ENCODE peak calls at places on chromosomes 2 and 18, in nine cellular contexts. X is heart right ventricle, J is WERI-Rb-1, F is nephron progenitor cell, A is MCF 10A, K is AG04450, N is WTC11, D is GM23338, Q is glutamatergic neuron. V is an unnamed sample.

GRCh38 chr2:69353360-69353759 is 33.7 kb downstream of the GFPT1 start:
- DNase-seq in A (no peak), J (no peak), K (no peak), F (no peak), D (no peak), X (no peak), Q (no peak), N (no peak), V (no peak)

GRCh38 chr2:33437297-33437696 is 39.2 kb upstream of the RASGRP3 start:
- DNase-seq in A (peak), J (no peak), Q (no peak), N (no peak), X (no peak), K (peak), F (no peak), D (no peak), V (no peak)

GRCh38 chr2:194745532-194746146 is 911.4 kb upstream of the SLC39A10 start:
- DNase-seq in D (no peak), K (no peak), X (no peak), N (no peak), A (peak), Q (no peak), J (no peak), F (no peak), V (no peak)

GRCh38 chr2:101717041-101717817 is 19.7 kb downstream of the MAP4K4 start:
- DNase-seq in A (no peak), X (no peak), F (no peak), K (no peak), Q (no peak), J (no peak), D (no peak), N (no peak), V (no peak)

GRCh38 chr2:176125215-176126054 is 2.9 kb downstream of the HOXD9 start:
- DNase-seq in D (peak), X (no peak), A (no peak), F (no peak), Q (no peak), N (no peak), K (no peak), J (no peak), V (no peak)

GRCh38 chr2:128202791-128203190 is 111.8 kb downstream of the UGGT1 start:
- DNase-seq in K (no peak), N (no peak), D (no peak), A (no peak), X (no peak), J (no peak), F (no peak), Q (no peak), V (no peak)

GRCh38 chr2:27154990-27155615 is 6.3 kb downstream of the TCF23 start:
- DNase-seq in Q (no peak), F (no peak), X (no peak), N (no peak), K (no peak), A (peak), J (no peak), D (no peak), V (no peak)

GRCh38 chr18:6370886-6371635 is 43.6 kb downstream of the L3MBTL4 start:
- DNase-seq in K (no peak), N (no peak), X (no peak), Q (no peak), A (peak), D (no peak), F (no peak), J (no peak), V (no peak)

GRCh38 chr2:217995741-217996141 is 7.1 kb downstream of the TNS1 start:
- DNase-seq in J (no peak), A (peak), Q (no peak), K (no peak), D (no peak), N (no peak), X (peak), F (no peak), V (no peak)

GRCh38 chr2:111046670-111047069 is 74.0 kb upstream of the BCL2L11 start:
- DNase-seq in Q (no peak), K (no peak), X (no peak), D (no peak), N (no peak), F (no peak), J (no peak), A (no peak), V (no peak)

GRCh38 chr2:205696541-205697441 is 14.5 kb downstream of the NRP2 start:
- DNase-seq in N (no peak), A (no peak), Q (peak), J (peak), X (no peak), F (no peak), D (peak), K (no peak), V (no peak)

GRCh38 chr18:23333827-23334226 is 119.3 kb upstream of the RIOK3 start:
- DNase-seq in Q (no peak), A (no peak), K (no peak), F (no peak), J (no peak), D (no peak), X (no peak), N (no peak), V (no peak)

GRCh38 chr2:219160186-219161017 is at the start of gene NHEJ1:
- DNase-seq in A (peak), N (peak), F (peak), X (peak), D (peak), J (peak), K (peak), Q (peak), V (peak)

GRCh38 chr18:45621068-45621511 is 5.8 kb downstream of the SLC14A2 start:
- DNase-seq in J (peak), D (peak), Q (peak), K (no peak), A (peak), F (peak), X (no peak), N (peak), V (peak)

GRCh38 chr2:29450823-29451222 is 335.6 kb downstream of the CLIP4 start:
- DNase-seq in A (no peak), J (no peak), K (no peak), Q (no peak), D (no peak), X (no peak), N (no peak), F (no peak), V (no peak)

GRCh38 chr2:232134939-232135338 is 173.4 kb downstream of the DIS3L2 start:
- DNase-seq in N (no peak), X (no peak), Q (no peak), A (peak), D (no peak), K (no peak), J (no peak), F (no peak), V (no peak)

GRCh38 chr2:232137346-232137745 is 175.8 kb downstream of the DIS3L2 start:
- DNase-seq in J (no peak), D (no peak), N (no peak), K (no peak), Q (no peak), A (no peak), F (no peak), X (no peak), V (no peak)

GRCh38 chr2:232129483-232129882 is 168.0 kb downstream of the DIS3L2 start:
- DNase-seq in Q (no peak), D (no peak), K (no peak), J (no peak), X (no peak), N (no peak), A (no peak), F (no peak), V (no peak)

GRCh38 chr2:232132179-232132578 is 170.7 kb downstream of the DIS3L2 start:
- DNase-seq in F (no peak), N (no peak), D (no peak), K (no peak), Q (no peak), X (no peak), J (no peak), A (no peak), V (no peak)

DNA sequence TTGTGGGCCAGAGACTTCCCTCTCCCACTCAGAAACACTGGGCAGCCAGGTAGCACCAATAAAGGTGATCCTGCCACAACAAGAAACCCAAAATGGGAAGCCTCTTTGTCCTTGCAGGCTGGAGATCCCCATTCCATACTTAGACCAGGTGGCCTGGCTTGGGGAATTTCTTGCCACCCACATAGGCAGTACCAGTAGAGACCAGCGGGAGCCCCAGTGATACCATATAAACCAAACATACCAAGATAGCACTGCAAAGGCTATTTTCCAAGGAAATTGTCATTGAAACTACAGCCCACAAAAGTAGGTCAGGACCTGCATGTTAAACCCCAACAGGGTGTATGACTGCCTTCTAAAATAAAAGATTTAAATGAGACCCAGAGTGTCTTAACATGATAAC is 171.6 kb downstream of the DIS3L2 start:
- DNase-seq in X (no peak), F (no peak), J (no peak), K (no peak), D (peak), A (no peak), N (peak), Q (no peak), V (no peak)
- TF ChIP-seq CTCF in X (no peak), F (no peak), J (no peak), K (peak), D (no peak), A (no peak), N (no peak), Q (no peak), V (no peak)

GRCh38 chr2:124810132-124810531 is 785.0 kb downstream of the CNTNAP5 start:
- DNase-seq in J (peak), K (no peak), Q (no peak), N (peak), A (peak), F (peak), X (no peak), D (peak), V (no peak)
- TF ChIP-seq CTCF in J (peak), K (peak), Q (no peak), N (no peak), A (peak), F (peak), X (no peak), D (peak), V (no peak)

DNA sequence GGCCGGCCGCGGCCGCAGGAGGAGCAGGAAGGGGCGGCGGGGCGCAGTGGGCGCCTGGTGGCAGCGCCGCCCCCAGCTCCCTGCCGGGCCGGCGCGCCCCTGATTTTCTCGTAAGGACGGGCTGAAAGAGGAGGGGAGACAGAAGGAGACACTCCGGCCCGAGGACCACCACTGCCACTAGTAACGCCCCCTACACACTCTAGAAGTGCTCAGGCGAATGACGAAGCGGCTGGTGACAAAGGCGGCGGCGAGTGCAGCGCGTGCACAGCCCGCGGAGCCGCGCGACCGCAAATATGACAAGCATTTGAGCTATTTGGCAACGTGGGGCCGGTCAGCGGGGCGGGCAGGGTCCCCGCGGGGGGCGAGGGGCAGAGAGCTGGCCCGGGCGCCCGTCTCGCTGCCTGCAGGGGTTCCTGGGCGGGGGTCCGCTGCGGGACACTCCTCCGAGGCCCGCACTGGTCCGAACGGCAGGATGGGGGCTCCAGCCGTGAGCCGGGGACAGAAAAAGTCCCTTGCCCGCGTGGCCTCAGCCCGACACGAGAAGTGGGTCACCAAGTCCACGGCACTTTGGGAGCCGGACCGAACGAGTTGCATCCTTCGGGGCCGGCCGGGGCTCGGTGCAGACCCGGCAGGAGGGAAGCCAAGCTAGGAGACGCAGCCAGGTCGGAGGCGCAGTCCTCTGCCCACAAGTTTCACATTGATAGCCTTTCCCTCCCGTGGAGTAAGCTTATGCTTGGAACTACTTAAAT is 524 bp upstream of the SERTAD2 start:
- DNase-seq in K (peak), J (peak), N (peak), Q (no peak), A (peak), F (peak), X (peak), D (peak), V (peak)
- TF ChIP-seq CTCF in K (no peak), J (no peak), N (no peak), Q (no peak), A (no peak), F (no peak), X (no peak), D (no peak), V (no peak)

GRCh38 chr2:74201196-74201595 is 2.8 kb downstream of the MTHFD2 start:
- DNase-seq in Q (no peak), K (no peak), J (no peak), A (no peak), F (no peak), D (no peak), X (no peak), N (no peak), V (no peak)

GRCh38 chr2:74199871-74200305 is 1.5 kb downstream of the MTHFD2 start:
- DNase-seq in A (no peak), J (no peak), F (no peak), D (no peak), X (no peak), N (no peak), Q (no peak), K (no peak), V (no peak)

GRCh38 chr2:74198461-74199274 is at the start of gene MTHFD2:
- DNase-seq in A (peak), Q (peak), D (peak), J (peak), K (peak), F (peak), X (peak), N (peak), V (peak)

GRCh38 chr2:74197983-74198460 is 393 bp upstream of the MTHFD2 start:
- DNase-seq in J (no peak), D (no peak), Q (no peak), X (no peak), A (no peak), K (no peak), F (no peak), N (no peak), V (no peak)

GRCh38 chr2:74199275-74199701 is 873 bp downstream of the MTHFD2 start:
- DNase-seq in K (no peak), J (no peak), N (no peak), Q (no peak), X (no peak), D (no peak), A (no peak), F (peak), V (no peak)
- TF ChIP-seq CTCF in K (no peak), J (no peak), N (no peak), Q (peak), X (no peak), D (no peak), A (no peak), F (no peak), V (no peak)

GRCh38 chr2:72028351-72028995 is 119.2 kb downstream of the CYP26B1 start:
- DNase-seq in X (no peak), N (no peak), D (no peak), Q (peak), F (no peak), K (no peak), J (peak), A (no peak), V (no peak)

GRCh38 chr2:72024451-72025175 is 123.0 kb downstream of the CYP26B1 start:
- DNase-seq in K (no peak), J (peak), A (no peak), D (no peak), F (no peak), X (no peak), N (no peak), Q (peak), V (no peak)

GRCh38 chr2:72028996-72029395 is 118.7 kb downstream of the CYP26B1 start:
- DNase-seq in N (no peak), J (no peak), K (no peak), Q (peak), F (no peak), A (no peak), X (no peak), D (no peak), V (peak)

GRCh38 chr2:72026819-72027425 is 120.7 kb downstream of the CYP26B1 start:
- DNase-seq in K (no peak), D (no peak), F (no peak), J (no peak), N (no peak), A (no peak), Q (peak), X (no peak), V (no peak)

GRCh38 chr2:72027426-72028161 is 120.1 kb downstream of the CYP26B1 start:
- DNase-seq in A (peak), J (peak), Q (peak), X (no peak), F (no peak), D (no peak), N (peak), K (no peak), V (no peak)
- TF ChIP-seq CTCF in A (no peak), J (no peak), Q (no peak), X (no peak), F (no peak), D (no peak), N (no peak), K (no peak), V (no peak)

GRCh38 chr2:146388757-146389156 is 1456.1 kb upstream of the ACVR2A start:
- DNase-seq in Q (no peak), A (peak), F (no peak), J (no peak), K (no peak), X (no peak), N (no peak), D (no peak), V (no peak)
- TF ChIP-seq CTCF in Q (no peak), A (no peak), F (no peak), J (no peak), K (no peak), X (no peak), N (no peak), D (no peak), V (no peak)

GRCh38 chr2:233832869-233833812 is 21.2 kb downstream of the HJURP start:
- DNase-seq in N (peak), D (peak), F (peak), A (peak), Q (peak), X (no peak), J (peak), K (peak), V (no peak)
- TF ChIP-seq CTCF in N (no peak), D (peak), F (peak), A (peak), Q (no peak), X (no peak), J (peak), K (peak), V (no peak)

V was measured in CD4-positive, alpha-beta T cell.